ENCODE peak calls at places on chromosomes 7 and 10, in seven cellular contexts. J is HepG2, Z is K562, N is HCT116, B is H1, R is T47D, G is GM12878. M is an unnamed sample.

GRCh38 chr7:132134814-132135445 is 441.3 kb downstream of the PLXNA4 start:
- DNase-seq in J (no peak), Z (no peak), N (no peak), B (no peak), R (no peak), G (no peak), M (no peak)

GRCh38 chr10:71774916-71775702 is 1.8 kb upstream of the VSIR start:
- DNase-seq in J (no peak), Z (no peak), N (no peak), B (no peak), R (no peak), G (no peak), M (no peak)

GRCh38 chr7:39453743-39454355 is 112.4 kb upstream of the YAE1 start:
- DNase-seq in J (peak; percentile 44), Z (peak; percentile 51), N (peak; percentile 48), B (peak; percentile 78), R (no peak), G (peak; percentile 23), M (peak; percentile 55)

GRCh38 chr7:101733713-101734475 is 83.5 kb upstream of the CUX1 start:
- DNase-seq in J (peak; percentile 57), Z (peak; percentile 79), N (no peak), B (peak; percentile 71), R (no peak), G (no peak), M (peak; percentile 66)

GRCh38 chr7:50812847-50813475 is 30.3 kb upstream of the GRB10 start:
- DNase-seq in J (peak; percentile 28), Z (no peak), N (peak; percentile 49), B (no peak), R (no peak), G (no peak), M (no peak)

GRCh38 chr10:71767420-71768035 is 5.8 kb downstream of the VSIR start:
- DNase-seq in J (peak; percentile 42), Z (no peak), N (no peak), B (no peak), R (no peak), G (no peak), M (no peak)

GRCh38 chr7:127713758-127714157 is 61.8 kb downstream of the SND1 start:
- DNase-seq in J (no peak), Z (no peak), N (no peak), B (no peak), R (no peak), G (no peak), M (no peak)

GRCh38 chr10:124093076-124093773 is at the start of gene CHST15:
- DNase-seq in J (peak; percentile 86), Z (no peak), N (peak; percentile 74), B (peak; percentile 76), R (peak; percentile 71), G (no peak), M (peak; percentile 73)

GRCh38 chr10:116891208-116891607 is 41.9 kb downstream of the ENO4 start:
- DNase-seq in J (no peak), Z (no peak), N (no peak), B (no peak), R (no peak), G (no peak), M (peak; percentile 74)

GRCh38 chr7:13262929-13263530 is 575.6 kb downstream of the ARL4A start:
- DNase-seq in J (peak; percentile 32), Z (peak; percentile 14), N (peak; percentile 26), B (no peak), R (no peak), G (no peak), M (peak; percentile 5)

GRCh38 chr10:22479419-22479818 is 134.1 kb downstream of the SPAG6 start:
- DNase-seq in J (no peak), Z (no peak), N (no peak), B (no peak), R (no peak), G (no peak), M (no peak)

GRCh38 chr7:105234886-105235285 is 153.8 kb downstream of the SRPK2 start:
- DNase-seq in J (no peak), Z (no peak), N (no peak), B (no peak), R (no peak), G (no peak), M (no peak)

GRCh38 chr7:37255327-37255944 is 193.2 kb downstream of the ELMO1 start:
- DNase-seq in J (no peak), Z (no peak), N (no peak), B (no peak), R (no peak), G (no peak), M (no peak)

GRCh38 chr7:77416621-77417371 is 647 bp upstream of the GSAP start:
- DNase-seq in J (no peak), Z (no peak), N (no peak), B (no peak), R (no peak), G (no peak), M (peak; percentile 23)

GRCh38 chr7:6156734-6157133 is 115.7 kb downstream of the CYTH3 start:
- DNase-seq in J (no peak), Z (no peak), N (no peak), B (no peak), R (no peak), G (no peak), M (no peak)

GRCh38 chr7:78018541-78019456 is 220.2 kb downstream of the PHTF2 start:
- DNase-seq in J (no peak), Z (no peak), N (no peak), B (peak; percentile 51), R (no peak), G (no peak), M (peak; percentile 52)

GRCh38 chr10:21975378-21975990 is 28.0 kb downstream of the DNAJC1 start:
- DNase-seq in J (peak; percentile 13), Z (no peak), N (no peak), B (no peak), R (no peak), G (no peak), M (peak; percentile 31)

GRCh38 chr7:53996856-53997255 is 545.3 kb upstream of the VSTM2A start:
- DNase-seq in J (no peak), Z (no peak), N (no peak), B (no peak), R (no peak), G (no peak), M (no peak)

GRCh38 chr7:114647518-114647917 is 232.9 kb downstream of the FOXP2 start:
- DNase-seq in J (no peak), Z (no peak), N (no peak), B (no peak), R (no peak), G (no peak), M (no peak)

GRCh38 chr7:4882169-4882741 is 1.3 kb downstream of the RADIL start:
- DNase-seq in J (no peak), Z (peak; percentile 29), N (no peak), B (peak; percentile 60), R (no peak), G (no peak), M (peak; percentile 88)

GRCh38 chr7:16564909-16565426 is 38.3 kb downstream of the LRRC72 start:
- DNase-seq in J (peak; percentile 38), Z (peak; percentile 47), N (peak; percentile 66), B (no peak), R (peak; percentile 59), G (peak; percentile 8), M (peak; percentile 61)

GRCh38 chr10:38159007-38159406 is 64.9 kb downstream of the ZNF37A start:
- DNase-seq in J (no peak), Z (no peak), N (no peak), B (no peak), R (no peak), G (no peak), M (no peak)

GRCh38 chr10:57917019-57917418 is 350.7 kb downstream of the IPMK start:
- DNase-seq in J (no peak), Z (no peak), N (no peak), B (no peak), R (no peak), G (no peak), M (peak; percentile 1)

GRCh38 chr10:366186-366585 is 230.9 kb downstream of the ZMYND11 start:
- DNase-seq in J (no peak), Z (no peak), N (no peak), B (no peak), R (no peak), G (no peak), M (no peak)
- TF ChIP-seq JUND in J (no peak), Z (no peak), N (no peak), B (no peak), R (no peak), G (no peak), M (no peak)

DNA sequence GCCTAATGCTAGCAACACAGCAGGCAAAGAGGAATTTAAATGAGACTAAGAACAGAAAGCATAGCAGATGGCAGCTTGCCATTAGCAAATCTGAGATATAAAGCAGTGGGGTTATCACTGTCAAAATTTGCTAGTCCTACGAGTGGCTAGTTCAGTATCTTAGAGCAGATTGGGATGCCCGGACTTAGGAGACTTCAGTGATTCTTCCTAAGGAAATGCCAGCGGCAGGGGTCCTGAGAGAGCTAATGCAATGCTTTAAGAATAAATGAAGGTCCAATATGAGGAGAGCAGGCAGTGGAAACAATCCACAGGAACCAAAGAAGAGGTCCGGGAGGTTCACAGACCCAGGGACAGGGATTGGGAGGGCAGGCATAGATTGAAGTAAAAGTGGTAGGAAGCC is 169.3 kb upstream of the NPSR1 start:
- DNase-seq in J (no peak), Z (no peak), N (no peak), B (no peak), R (no peak), G (no peak), M (no peak)
- TF ChIP-seq JUND in J (no peak), Z (no peak), N (no peak), B (no peak), R (no peak), G (no peak), M (no peak)

GRCh38 chr7:953547-954327 is 743 bp downstream of the ADAP1 start:
- DNase-seq in J (peak; percentile 59), Z (no peak), N (no peak), B (peak; percentile 74), R (peak; percentile 96), G (no peak), M (peak; percentile 88)
- TF ChIP-seq JUND in J (no peak), Z (no peak), N (no peak), B (peak; percentile 84), R (no peak), G (no peak), M (no peak)

GRCh38 chr10:125151824-125152634 is 8.3 kb downstream of the CTBP2 start:
- DNase-seq in J (no peak), Z (peak; percentile 48), N (no peak), B (peak; percentile 91), R (no peak), G (no peak), M (no peak)
- TF ChIP-seq JUND in J (no peak), Z (no peak), N (no peak), B (peak; percentile 18), R (no peak), G (no peak), M (no peak)

GRCh38 chr10:80260295-80261243 is 28.9 kb downstream of the MAT1A start:
- DNase-seq in J (peak; percentile 48), Z (peak; percentile 68), N (no peak), B (peak; percentile 86), R (no peak), G (no peak), M (peak; percentile 74)
- TF ChIP-seq JUND in J (no peak), Z (no peak), N (no peak), B (no peak), R (no peak), G (no peak), M (no peak)

M was measured in SK-N-SH.